ENCODE peak calls at places on chromosomes 7 and 10, in six cellular contexts. R, L, D, G, O and C are unnamed samples. For H4K20me1, the result is how much of the 10 kb centered on the place peaks cover.

GRCh38 chr7:86884152-86884551 is 175.3 kb downstream of the ELAPOR2 start:
- DNase-seq in G (no peak), O (no peak), R (no peak), L (no peak), D (no peak), C (no peak)

GRCh38 chr10:114367041-114367675 is 37.1 kb downstream of the AFAP1L2 start:
- DNase-seq in O (peak), R (no peak), G (no peak), D (peak), L (peak), C (no peak)

GRCh38 chr7:99579281-99579955 is 18.6 kb upstream of the TMEM225B start:
- DNase-seq in L (no peak), R (no peak), D (no peak), O (no peak), G (no peak), C (no peak)

GRCh38 chr10:89346264-89346971 is 18.6 kb downstream of the IFIT3 start:
- DNase-seq in R (no peak), O (no peak), L (no peak), D (peak), G (peak), C (peak)

GRCh38 chr10:5692476-5693358 is 8.1 kb downstream of the TASOR2 start:
- DNase-seq in G (peak), R (no peak), O (peak), L (peak), D (peak), C (no peak)

GRCh38 chr7:148698397-148699023 is at the start of gene CUL1:
- DNase-seq in L (peak), D (peak), R (peak), O (peak), G (peak), C (peak)

GRCh38 chr7:55258631-55259030 is 106.5 kb upstream of the LANCL2 start:
- DNase-seq in D (no peak), R (no peak), G (no peak), O (no peak), L (no peak), C (no peak)

GRCh38 chr10:123994417-123995081 is 98.8 kb downstream of the CHST15 start:
- DNase-seq in L (peak), D (peak), G (peak), O (peak), R (peak), C (peak)

GRCh38 chr10:110864662-110865140 is 7.0 kb upstream of the PDCD4 start:
- DNase-seq in L (no peak), R (no peak), O (no peak), D (peak), G (no peak), C (no peak)

GRCh38 chr7:26782501-26782900 is 81.9 kb downstream of the SKAP2 start:
- DNase-seq in R (no peak), L (no peak), D (peak), G (no peak), O (no peak), C (peak)

GRCh38 chr7:148264933-148265557 is 325.5 kb upstream of the C7orf33 start:
- DNase-seq in G (peak), D (peak), O (peak), R (peak), L (peak), C (peak)

GRCh38 chr7:91307467-91307866 is 43.2 kb downstream of the FZD1 start:
- DNase-seq in O (no peak), L (no peak), R (no peak), G (no peak), D (no peak), C (no peak)

GRCh38 chr7:80467069-80467468 is 44.8 kb downstream of the GNAT3 start:
- DNase-seq in O (peak), G (no peak), L (peak), R (no peak), D (peak), C (peak)

GRCh38 chr10:129945941-129946760 is 17.9 kb downstream of the EBF3 start:
- DNase-seq in O (no peak), G (no peak), D (peak), R (no peak), L (no peak), C (no peak)

GRCh38 chr10:28043941-28044340 is 45.1 kb upstream of the ODAD2 start:
- DNase-seq in O (no peak), D (no peak), L (no peak), G (no peak), R (no peak), C (no peak)

GRCh38 chr10:4943821-4944220 is 19.4 kb upstream of the AKR1C1 start:
- DNase-seq in D (peak), O (peak), L (no peak), G (no peak), R (no peak), C (no peak)

GRCh38 chr10:115706482-115707076 is 566.4 kb downstream of the GFRA1 start:
- DNase-seq in G (peak), R (peak), O (peak), L (peak), D (peak), C (peak)

GRCh38 chr10:119268871-119269506 is 61.6 kb downstream of the GRK5 start:
- DNase-seq in O (no peak), R (no peak), L (no peak), D (no peak), G (no peak), C (no peak)

GRCh38 chr7:21960922-21961321 is 15.2 kb upstream of the CDCA7L start:
- DNase-seq in L (peak), R (no peak), O (peak), G (no peak), D (peak), C (peak)

GRCh38 chr10:98415710-98416077 is 712 bp upstream of the PYROXD2 start:
- DNase-seq in D (no peak), G (peak), O (no peak), L (no peak), R (no peak), C (no peak)

GRCh38 chr7:19062216-19062615 is 55.2 kb downstream of the TWIST1 start:
- DNase-seq in D (no peak), L (no peak), O (no peak), G (no peak), R (no peak), C (no peak)

GRCh38 chr10:95864906-95865813 is 42.6 kb upstream of the CC2D2B start:
- DNase-seq in R (peak), G (peak), O (peak), D (peak), L (peak), C (peak)

GRCh38 chr10:49161411-49161997 is 26.7 kb downstream of the TMEM273 start:
- DNase-seq in O (peak), R (no peak), G (peak), D (peak), L (peak), C (peak)

GRCh38 chr10:106958591-106959328 is 205.7 kb downstream of the SORCS1 start:
- DNase-seq in R (no peak), O (no peak), G (no peak), D (no peak), L (no peak), C (no peak)

GRCh38 chr7:38881015-38881414 is 28.0 kb downstream of the VPS41 start:
- DNase-seq in L (peak), R (no peak), D (no peak), O (peak), G (no peak), C (no peak)

GRCh38 chr7:15490261-15490660 is 71.6 kb downstream of the AGMO start:
- DNase-seq in D (no peak), R (no peak), O (no peak), G (no peak), L (no peak), C (no peak)

GRCh38 chr10:121481222-121481621 is 117.0 kb downstream of the FGFR2 start:
- DNase-seq in O (peak), G (no peak), R (no peak), L (peak), D (no peak), C (no peak)

GRCh38 chr7:64951250-64951848 is 39.5 kb downstream of the ZNF117 start:
- DNase-seq in D (peak), G (peak), O (peak), R (peak), L (peak), C (peak)

GRCh38 chr7:138980575-138981285 is 459 bp downstream of the KIAA1549 start:
- DNase-seq in L (no peak), O (no peak), D (peak), G (no peak), R (no peak), C (peak)

GRCh38 chr7:69603937-69604494 is 5.7 kb downstream of the AUTS2 start:
- DNase-seq in O (no peak), L (no peak), G (no peak), R (no peak), D (no peak), C (no peak)

GRCh38 chr10:22821501-22821900 is 106.4 kb upstream of the ARMC3 start:
- DNase-seq in L (peak), R (no peak), O (peak), D (peak), G (no peak), C (peak)

GRCh38 chr10:22810643-22811254 is 96.4 kb upstream of the PIP4K2A start:
- DNase-seq in R (no peak), L (no peak), O (peak), D (no peak), G (peak), C (peak)

GRCh38 chr10:22816298-22816653 is 101.9 kb upstream of the PIP4K2A start:
- DNase-seq in O (peak), L (peak), G (no peak), R (peak), D (peak), C (peak)
- H4K20me1 ChIP-seq in O (under half), L (under half), G (under half), R (under half), D (under half), C (under half)

DNA sequence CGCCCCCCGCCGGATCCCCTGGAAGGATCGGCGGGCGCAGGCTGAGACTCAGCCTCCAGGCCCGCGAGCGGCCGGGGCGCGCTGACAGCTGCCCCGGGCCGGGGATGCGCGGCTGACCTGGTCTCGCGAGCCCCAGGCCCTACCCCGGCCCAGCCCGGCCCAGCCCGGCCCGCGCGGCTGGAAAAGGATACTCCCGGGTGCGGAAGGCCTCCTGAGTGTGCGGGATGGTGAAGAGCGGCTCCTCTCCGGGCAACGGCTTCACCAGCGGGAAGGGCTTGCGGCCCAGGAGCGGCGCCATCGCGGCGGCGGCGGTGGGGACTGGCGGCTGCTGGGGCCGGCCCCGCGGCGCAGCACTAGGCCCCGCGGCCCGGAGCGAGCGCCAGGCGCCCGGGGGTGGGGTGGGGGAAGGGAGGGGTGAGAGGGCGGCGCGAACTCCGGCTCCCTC is 435 bp downstream of the BAZ1B start:
- DNase-seq in R (no peak), D (peak), G (no peak), O (peak), L (peak), C (peak)
- H2AFZ ChIP-seq in R (no peak), D (peak), G (peak), O (no peak), L (peak), C (peak)

GRCh38 chr10:109427421-109427820 is 495.9 kb downstream of the XPNPEP1 start:
- DNase-seq in R (no peak), D (peak), G (no peak), O (peak), L (peak), C (peak)
- H4K20me1 ChIP-seq in R (under half), D (under half), G (under half), O (under half), L (under half), C (under half)

DNA sequence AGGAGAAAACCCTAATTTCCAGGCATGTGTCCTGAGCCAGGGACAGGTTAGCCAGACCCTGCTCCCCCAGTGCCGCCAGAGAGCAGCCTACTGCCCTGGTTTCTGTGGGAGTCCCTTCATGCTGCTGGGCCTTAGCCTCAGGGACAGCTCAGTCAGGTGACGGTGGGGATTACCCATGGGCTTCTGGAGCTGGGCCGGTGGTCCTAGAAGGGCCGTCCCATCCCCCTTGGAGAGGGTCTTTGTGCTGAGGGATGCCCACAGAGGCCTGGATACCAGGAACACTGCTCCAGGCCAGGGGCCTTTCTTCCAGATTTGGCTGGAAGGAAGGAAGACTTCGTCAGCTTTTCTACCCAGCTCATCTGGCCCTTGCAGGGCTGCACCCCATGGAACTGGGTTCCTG is 71.4 kb upstream of the ZNF722 start:
- DNase-seq in R (no peak), G (no peak), D (no peak), O (no peak), L (no peak), C (no peak)
- H2AFZ ChIP-seq in R (no peak), G (no peak), D (peak), O (no peak), L (no peak), C (peak)

GRCh38 chr10:14099885-14100284 is 230.8 kb downstream of the FRMD4A start:
- DNase-seq in O (no peak), G (no peak), R (no peak), L (no peak), D (no peak), C (no peak)
- H4K20me1 ChIP-seq in O (under half), G (under half), R (under half), L (under half), D (under half), C (under half)